ENCODE peak calls at places on chromosomes 1 and 21, in five cellular contexts. D, P, V, C and M are unnamed samples.

GRCh38 chr1:169970114-169970513 is 76.4 kb upstream of the SCYL3 start:
- DNase-seq in C (no peak), V (no peak), D (no peak), P (no peak), M (peak; percentile 34)

GRCh38 chr1:156646738-156647211 is 4.9 kb downstream of the BCAN start:
- DNase-seq in D (no peak), P (no peak), C (no peak), V (no peak), M (peak; percentile 51)

GRCh38 chr21:35113064-35113463 is 64.0 kb upstream of the RUNX1 start:
- DNase-seq in D (no peak), C (peak; percentile 13), V (no peak), P (no peak), M (no peak)

GRCh38 chr1:59316497-59317128 is 19.7 kb downstream of the FGGY start:
- DNase-seq in V (no peak), D (peak; percentile 34), P (no peak), C (peak; percentile 48), M (no peak)

GRCh38 chr1:27098447-27099153 is 56.3 kb downstream of the SLC9A1 start:
- DNase-seq in D (no peak), V (no peak), P (no peak), C (peak; percentile 32), M (no peak)

GRCh38 chr1:33180226-33181037 is 1.4 kb downstream of the TRIM62 start:
- DNase-seq in D (peak; percentile 98), P (peak; percentile 67), C (peak; percentile 72), V (peak; percentile 78), M (peak; percentile 97)

GRCh38 chr1:30754684-30755171 is 2.8 kb downstream of the LAPTM5 start:
- DNase-seq in V (no peak), P (no peak), C (peak; percentile 85), D (peak; percentile 22), M (no peak)

GRCh38 chr1:29557066-29557465 is 320.7 kb downstream of the PTPRU start:
- DNase-seq in C (no peak), P (no peak), D (no peak), V (no peak), M (no peak)

GRCh38 chr1:218660678-218661053 is 315.5 kb downstream of the TGFB2 start:
- DNase-seq in P (no peak), V (no peak), C (no peak), D (peak; percentile 49), M (no peak)

GRCh38 chr1:22543679-22544078 is 19.6 kb upstream of the EPHA8 start:
- DNase-seq in C (no peak), D (no peak), P (no peak), V (no peak), M (no peak)

GRCh38 chr21:30831194-30831765 is 1.7 kb upstream of the KRTAP7-1 start:
- DNase-seq in V (peak; percentile 26), D (no peak), P (peak; percentile 12), C (peak; percentile 40), M (peak; percentile 83)

GRCh38 chr1:227357229-227358078 is 39.2 kb upstream of the CDC42BPA start:
- DNase-seq in D (peak; percentile 80), V (no peak), C (no peak), P (no peak), M (peak; percentile 83)

GRCh38 chr21:17270234-17270633 is 242.6 kb upstream of the CXADR start:
- DNase-seq in C (peak; percentile 2), P (no peak), V (no peak), D (peak; percentile 47), M (no peak)

GRCh38 chr21:44420416-44421205 is 34.7 kb upstream of the LRRC3 start:
- DNase-seq in P (no peak), D (no peak), C (no peak), V (no peak), M (peak; percentile 13)

GRCh38 chr1:12336436-12336835 is 106.6 kb downstream of the VPS13D start:
- DNase-seq in V (no peak), D (no peak), P (peak; percentile 2), C (no peak), M (no peak)

GRCh38 chr1:64814427-64814826 is 69.6 kb downstream of the RAVER2 start:
- DNase-seq in V (no peak), P (no peak), D (no peak), C (no peak), M (no peak)

GRCh38 chr21:33650929-33651505 is 8.7 kb downstream of the ITSN1 start:
- DNase-seq in P (no peak), C (no peak), V (no peak), D (no peak), M (peak; percentile 54)

GRCh38 chr1:205042911-205043806 is at the start of gene CNTN2:
- DNase-seq in D (no peak), P (no peak), C (no peak), V (no peak), M (peak; percentile 80)

GRCh38 chr1:206700445-206701036 is 15.8 kb downstream of the MAPKAPK2 start:
- DNase-seq in C (no peak), D (no peak), P (no peak), V (no peak), M (no peak)

GRCh38 chr1:222288056-222288455 is 259.8 kb downstream of the HHIPL2 start:
- DNase-seq in D (peak; percentile 22), V (no peak), C (peak; percentile 68), P (no peak), M (no peak)

GRCh38 chr1:97378596-97378995 is 542.2 kb downstream of the DPYD start:
- DNase-seq in C (no peak), P (no peak), D (no peak), V (no peak), M (no peak)

GRCh38 chr1:153397924-153398651 is 7.2 kb upstream of the S100A8 start:
- DNase-seq in P (no peak), C (no peak), D (no peak), V (no peak), M (peak; percentile 24)

GRCh38 chr1:28510350-28511223 is 4.7 kb downstream of the RCC1 start:
- DNase-seq in D (no peak), P (no peak), C (peak; percentile 73), V (no peak), M (peak; percentile 74)

GRCh38 chr1:184790642-184791041 is 36.0 kb upstream of the EDEM3 start:
- DNase-seq in D (no peak), P (no peak), C (no peak), V (no peak), M (no peak)

GRCh38 chr1:205689479-205689878 is 9.2 kb upstream of the SLC45A3 start:
- DNase-seq in V (no peak), C (no peak), P (no peak), D (no peak), M (peak; percentile 70)

GRCh38 chr1:160022330-160023310 is 9.2 kb downstream of the PIGM start:
- DNase-seq in V (no peak), C (no peak), D (no peak), P (no peak), M (no peak)

GRCh38 chr1:91011726-91012125 is 10.1 kb downstream of the ZNF644 start:
- DNase-seq in P (no peak), V (no peak), C (no peak), D (peak; percentile 34), M (no peak)

GRCh38 chr1:219174672-219175564 is 1.2 kb downstream of the LYPLAL1 start:
- DNase-seq in C (no peak), V (no peak), P (no peak), D (peak; percentile 61), M (peak; percentile 73)

GRCh38 chr1:115430717-115431116 is 92.7 kb upstream of the NGF start:
- DNase-seq in V (no peak), P (no peak), C (peak; percentile 43), D (peak; percentile 93), M (no peak)

GRCh38 chr21:26140185-26140584 is 30.4 kb downstream of the APP start:
- DNase-seq in C (peak; percentile 74), P (no peak), D (peak; percentile 76), V (no peak), M (no peak)